ENCODE peak calls at places on chromosomes 2 and 18, in ten cellular contexts. One of them, this sample, is unnamed.

GRCh38 chr18:4016391-4017049 is 438.6 kb downstream of the DLGAP1 start:
- DNase-seq in astrocyte of the cerebellum: no peak
- DNase-seq in Peyer's patch: no peak
- DNase-seq in pancreas: no peak
- DNase-seq in CD8-positive, alpha-beta T cell: no peak
- DNase-seq in heart left ventricle: no peak
- DNase-seq in GM12865: peak; percentile 60
- DNase-seq in HFF-Myc: no peak
- DNase-seq in fibroblast of pulmonary artery: no peak
- DNase-seq in esophagus squamous epithelium: no peak
- DNase-seq in this sample: no peak

GRCh38 chr2:27320958-27321543 is 1.8 kb downstream of the MPV17 start:
- DNase-seq in astrocyte of the cerebellum: peak; percentile 98
- DNase-seq in Peyer's patch: peak; percentile 79
- DNase-seq in pancreas: peak; percentile 75
- DNase-seq in CD8-positive, alpha-beta T cell: no peak
- DNase-seq in heart left ventricle: peak; percentile 68
- DNase-seq in GM12865: no peak
- DNase-seq in HFF-Myc: peak; percentile 98
- DNase-seq in fibroblast of pulmonary artery: peak; percentile 99
- DNase-seq in esophagus squamous epithelium: no peak
- DNase-seq in this sample: peak; percentile 78

GRCh38 chr2:207937253-207937652 is 88.1 kb downstream of the PLEKHM3 start:
- DNase-seq in astrocyte of the cerebellum: no peak
- DNase-seq in Peyer's patch: no peak
- DNase-seq in pancreas: no peak
- DNase-seq in CD8-positive, alpha-beta T cell: no peak
- DNase-seq in heart left ventricle: no peak
- DNase-seq in GM12865: no peak
- DNase-seq in HFF-Myc: no peak
- DNase-seq in fibroblast of pulmonary artery: no peak
- DNase-seq in esophagus squamous epithelium: no peak
- DNase-seq in this sample: no peak

GRCh38 chr2:70551156-70551555 is 2.5 kb downstream of the TGFA start:
- DNase-seq in astrocyte of the cerebellum: no peak
- DNase-seq in Peyer's patch: no peak
- DNase-seq in pancreas: no peak
- DNase-seq in CD8-positive, alpha-beta T cell: no peak
- DNase-seq in heart left ventricle: no peak
- DNase-seq in GM12865: no peak
- DNase-seq in HFF-Myc: no peak
- DNase-seq in fibroblast of pulmonary artery: no peak
- DNase-seq in esophagus squamous epithelium: no peak
- DNase-seq in this sample: no peak

GRCh38 chr2:46150445-46150970 is 146.7 kb upstream of the EPAS1 start:
- DNase-seq in astrocyte of the cerebellum: no peak
- DNase-seq in Peyer's patch: no peak
- DNase-seq in pancreas: no peak
- DNase-seq in CD8-positive, alpha-beta T cell: no peak
- DNase-seq in heart left ventricle: no peak
- DNase-seq in GM12865: no peak
- DNase-seq in HFF-Myc: no peak
- DNase-seq in fibroblast of pulmonary artery: no peak
- DNase-seq in esophagus squamous epithelium: no peak
- DNase-seq in this sample: no peak

GRCh38 chr2:156366747-156367146 is 34.2 kb upstream of the NR4A2 start:
- DNase-seq in astrocyte of the cerebellum: no peak
- DNase-seq in Peyer's patch: no peak
- DNase-seq in pancreas: no peak
- DNase-seq in CD8-positive, alpha-beta T cell: no peak
- DNase-seq in heart left ventricle: no peak
- DNase-seq in GM12865: no peak
- DNase-seq in HFF-Myc: no peak
- DNase-seq in fibroblast of pulmonary artery: no peak
- DNase-seq in esophagus squamous epithelium: no peak
- DNase-seq in this sample: no peak

GRCh38 chr2:164456599-164456998 is 164.7 kb downstream of the GRB14 start:
- DNase-seq in astrocyte of the cerebellum: peak; percentile 22
- DNase-seq in Peyer's patch: no peak
- DNase-seq in pancreas: no peak
- DNase-seq in CD8-positive, alpha-beta T cell: no peak
- DNase-seq in heart left ventricle: no peak
- DNase-seq in GM12865: peak; percentile 3
- DNase-seq in HFF-Myc: no peak
- DNase-seq in fibroblast of pulmonary artery: peak; percentile 4
- DNase-seq in esophagus squamous epithelium: no peak
- DNase-seq in this sample: no peak

GRCh38 chr2:124112966-124113365 is 87.9 kb downstream of the CNTNAP5 start:
- DNase-seq in astrocyte of the cerebellum: no peak
- DNase-seq in Peyer's patch: no peak
- DNase-seq in pancreas: no peak
- DNase-seq in CD8-positive, alpha-beta T cell: no peak
- DNase-seq in heart left ventricle: no peak
- DNase-seq in GM12865: no peak
- DNase-seq in HFF-Myc: no peak
- DNase-seq in fibroblast of pulmonary artery: peak; percentile 87
- DNase-seq in esophagus squamous epithelium: no peak
- DNase-seq in this sample: peak; percentile 86

GRCh38 chr2:207230261-207231105 is 64.7 kb upstream of the KLF7 start:
- DNase-seq in astrocyte of the cerebellum: no peak
- DNase-seq in Peyer's patch: no peak
- DNase-seq in pancreas: no peak
- DNase-seq in CD8-positive, alpha-beta T cell: no peak
- DNase-seq in heart left ventricle: no peak
- DNase-seq in GM12865: peak; percentile 14
- DNase-seq in HFF-Myc: no peak
- DNase-seq in fibroblast of pulmonary artery: no peak
- DNase-seq in esophagus squamous epithelium: no peak
- DNase-seq in this sample: no peak

GRCh38 chr2:211599146-211599545 is 939.5 kb downstream of the ERBB4 start:
- DNase-seq in astrocyte of the cerebellum: no peak
- DNase-seq in Peyer's patch: no peak
- DNase-seq in pancreas: no peak
- DNase-seq in CD8-positive, alpha-beta T cell: no peak
- DNase-seq in heart left ventricle: no peak
- DNase-seq in GM12865: no peak
- DNase-seq in HFF-Myc: no peak
- DNase-seq in fibroblast of pulmonary artery: no peak
- DNase-seq in esophagus squamous epithelium: no peak
- DNase-seq in this sample: peak; percentile 10

GRCh38 chr18:12231986-12232385 is 22.2 kb upstream of the CIDEA start:
- DNase-seq in astrocyte of the cerebellum: no peak
- DNase-seq in Peyer's patch: no peak
- DNase-seq in pancreas: no peak
- DNase-seq in CD8-positive, alpha-beta T cell: no peak
- DNase-seq in heart left ventricle: no peak
- DNase-seq in GM12865: no peak
- DNase-seq in HFF-Myc: no peak
- DNase-seq in fibroblast of pulmonary artery: no peak
- DNase-seq in esophagus squamous epithelium: no peak
- DNase-seq in this sample: no peak

GRCh38 chr2:53513167-53513666 is 254.4 kb upstream of the CHAC2 start:
- DNase-seq in astrocyte of the cerebellum: no peak
- DNase-seq in Peyer's patch: no peak
- DNase-seq in pancreas: no peak
- DNase-seq in CD8-positive, alpha-beta T cell: no peak
- DNase-seq in heart left ventricle: no peak
- DNase-seq in GM12865: no peak
- DNase-seq in HFF-Myc: no peak
- DNase-seq in fibroblast of pulmonary artery: no peak
- DNase-seq in esophagus squamous epithelium: no peak
- DNase-seq in this sample: no peak

GRCh38 chr2:53516650-53517049 is 251.0 kb upstream of the CHAC2 start:
- DNase-seq in astrocyte of the cerebellum: no peak
- DNase-seq in Peyer's patch: no peak
- DNase-seq in pancreas: no peak
- DNase-seq in CD8-positive, alpha-beta T cell: no peak
- DNase-seq in heart left ventricle: no peak
- DNase-seq in GM12865: peak; percentile 2
- DNase-seq in HFF-Myc: no peak
- DNase-seq in fibroblast of pulmonary artery: no peak
- DNase-seq in esophagus squamous epithelium: no peak
- DNase-seq in this sample: no peak

GRCh38 chr2:53512071-53512841 is 255.3 kb upstream of the CHAC2 start:
- DNase-seq in astrocyte of the cerebellum: no peak
- DNase-seq in Peyer's patch: no peak
- DNase-seq in pancreas: no peak
- DNase-seq in CD8-positive, alpha-beta T cell: no peak
- DNase-seq in heart left ventricle: no peak
- DNase-seq in GM12865: no peak
- DNase-seq in HFF-Myc: no peak
- DNase-seq in fibroblast of pulmonary artery: peak; percentile 36
- DNase-seq in esophagus squamous epithelium: no peak
- DNase-seq in this sample: no peak

GRCh38 chr2:53511549-53511948 is 256.1 kb upstream of the CHAC2 start:
- DNase-seq in astrocyte of the cerebellum: no peak
- DNase-seq in Peyer's patch: no peak
- DNase-seq in pancreas: no peak
- DNase-seq in CD8-positive, alpha-beta T cell: no peak
- DNase-seq in heart left ventricle: no peak
- DNase-seq in GM12865: no peak
- DNase-seq in HFF-Myc: no peak
- DNase-seq in fibroblast of pulmonary artery: no peak
- DNase-seq in esophagus squamous epithelium: no peak
- DNase-seq in this sample: no peak

DNA sequence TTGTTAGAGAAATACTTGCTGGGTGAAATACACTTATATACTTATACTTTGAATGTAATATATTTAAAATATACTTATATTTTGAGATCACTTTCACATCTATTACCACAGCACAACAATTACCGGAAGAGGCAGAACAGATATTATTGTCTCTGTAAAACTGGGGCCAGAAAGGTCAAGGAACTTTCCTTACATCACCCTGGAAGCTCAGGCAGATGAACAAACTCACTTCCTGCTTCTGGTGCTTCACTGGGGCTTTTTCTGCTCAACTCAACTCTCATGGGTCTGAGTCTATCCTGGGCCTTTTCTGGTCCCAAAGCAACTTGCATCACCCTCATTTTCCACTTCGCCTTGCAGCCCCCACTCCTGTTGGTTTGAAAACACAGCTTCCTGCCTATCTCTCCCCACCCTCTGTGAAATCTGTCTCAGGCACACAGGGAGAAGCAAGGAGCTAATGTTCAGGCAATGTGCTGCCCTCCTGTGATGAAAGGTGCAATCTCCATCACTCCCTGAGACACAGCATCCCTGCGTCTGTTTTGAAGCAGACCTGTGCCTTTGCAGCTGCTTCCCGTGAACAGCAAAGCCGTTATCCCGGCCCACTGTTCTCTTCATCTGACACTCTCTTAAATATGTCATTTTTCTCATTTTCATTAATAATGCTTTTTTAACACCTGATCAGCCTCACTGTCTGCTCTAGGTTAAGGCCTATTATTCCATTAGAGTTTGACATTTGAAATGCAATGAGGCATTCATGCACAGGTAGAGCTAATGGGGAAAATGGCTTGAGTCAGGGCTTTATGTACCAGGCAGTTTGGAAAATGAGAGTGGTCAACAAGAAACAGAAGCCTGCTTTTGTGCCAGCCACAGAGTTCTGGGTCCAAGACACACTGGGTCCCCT is 251.9 kb upstream of the CHAC2 start:
- DNase-seq in astrocyte of the cerebellum: no peak
- DNase-seq in Peyer's patch: no peak
- DNase-seq in pancreas: no peak
- DNase-seq in CD8-positive, alpha-beta T cell: no peak
- DNase-seq in heart left ventricle: no peak
- DNase-seq in GM12865: peak; percentile 13
- DNase-seq in HFF-Myc: no peak
- DNase-seq in fibroblast of pulmonary artery: peak; percentile 76
- DNase-seq in esophagus squamous epithelium: no peak
- DNase-seq in this sample: no peak
- TF ChIP-seq CTCF in astrocyte of the cerebellum: peak; percentile 2
- TF ChIP-seq CTCF in Peyer's patch: no peak
- TF ChIP-seq CTCF in pancreas: no peak
- TF ChIP-seq CTCF in CD8-positive, alpha-beta T cell: no peak
- TF ChIP-seq CTCF in heart left ventricle: no peak
- TF ChIP-seq CTCF in GM12865: no peak
- TF ChIP-seq CTCF in HFF-Myc: no peak
- TF ChIP-seq CTCF in fibroblast of pulmonary artery: peak; percentile 19
- TF ChIP-seq CTCF in esophagus squamous epithelium: no peak
- TF ChIP-seq CTCF in this sample: peak; percentile 38

GRCh38 chr2:218392891-218393462 is 6.7 kb upstream of the CTDSP1 start:
- DNase-seq in astrocyte of the cerebellum: no peak
- DNase-seq in Peyer's patch: peak; percentile 46
- DNase-seq in pancreas: no peak
- DNase-seq in CD8-positive, alpha-beta T cell: no peak
- DNase-seq in heart left ventricle: no peak
- DNase-seq in GM12865: no peak
- DNase-seq in HFF-Myc: no peak
- DNase-seq in fibroblast of pulmonary artery: no peak
- DNase-seq in esophagus squamous epithelium: no peak
- DNase-seq in this sample: no peak
- H3K4me3 ChIP-seq in astrocyte of the cerebellum: no peak overlapping the region
- H3K4me3 ChIP-seq in Peyer's patch: no peak overlapping the region
- H3K4me3 ChIP-seq in pancreas: no peak overlapping the region
- H3K4me3 ChIP-seq in CD8-positive, alpha-beta T cell: no peak overlapping the region
- H3K4me3 ChIP-seq in heart left ventricle: no peak overlapping the region
- H3K4me3 ChIP-seq in GM12865: no peak overlapping the region
- H3K4me3 ChIP-seq in HFF-Myc: no peak overlapping the region
- H3K4me3 ChIP-seq in fibroblast of pulmonary artery: no peak overlapping the region
- H3K4me3 ChIP-seq in esophagus squamous epithelium: no peak overlapping the region
- H3K4me3 ChIP-seq in this sample: no peak overlapping the region

GRCh38 chr18:50111398-50111797 is 83.5 kb downstream of the MYO5B start:
- DNase-seq in astrocyte of the cerebellum: no peak
- DNase-seq in Peyer's patch: no peak
- DNase-seq in pancreas: no peak
- DNase-seq in CD8-positive, alpha-beta T cell: no peak
- DNase-seq in heart left ventricle: no peak
- DNase-seq in GM12865: no peak
- DNase-seq in HFF-Myc: no peak
- DNase-seq in fibroblast of pulmonary artery: no peak
- DNase-seq in esophagus squamous epithelium: no peak
- DNase-seq in this sample: no peak
- TF ChIP-seq CTCF in astrocyte of the cerebellum: no peak
- TF ChIP-seq CTCF in Peyer's patch: no peak
- TF ChIP-seq CTCF in pancreas: no peak
- TF ChIP-seq CTCF in CD8-positive, alpha-beta T cell: no peak
- TF ChIP-seq CTCF in heart left ventricle: no peak
- TF ChIP-seq CTCF in GM12865: peak; percentile 6
- TF ChIP-seq CTCF in HFF-Myc: no peak
- TF ChIP-seq CTCF in fibroblast of pulmonary artery: no peak
- TF ChIP-seq CTCF in esophagus squamous epithelium: no peak
- TF ChIP-seq CTCF in this sample: no peak

DNA sequence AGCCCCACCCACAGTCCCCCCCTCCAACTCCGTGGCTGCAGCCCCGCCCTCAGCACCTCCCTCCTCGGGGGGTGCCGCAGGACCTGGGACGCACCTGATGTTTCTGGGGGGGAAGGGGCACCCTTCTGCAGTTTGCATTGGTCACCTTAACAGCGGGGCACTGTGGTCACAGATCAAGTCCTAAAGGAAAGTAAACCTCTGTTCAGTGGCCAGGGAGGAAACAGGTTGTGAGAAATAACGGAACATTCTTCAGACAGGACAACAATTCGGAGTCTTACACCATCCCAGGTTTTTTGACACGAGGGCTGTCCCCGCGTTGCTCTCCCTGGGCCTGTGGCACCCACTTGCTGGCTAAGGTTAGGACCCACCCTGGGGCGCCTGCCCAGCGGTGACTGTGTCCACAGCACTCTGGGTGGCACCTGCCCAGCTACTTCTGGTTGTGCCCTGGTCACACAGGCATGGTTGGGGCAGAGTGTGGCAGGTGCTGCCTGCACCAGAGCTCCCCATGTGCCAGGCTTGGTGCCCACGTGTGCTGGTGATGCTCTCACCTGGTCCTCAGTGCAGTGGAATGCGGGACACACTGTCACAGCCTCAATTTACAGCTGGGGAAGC is 93.5 kb upstream of the OTOS start:
- DNase-seq in astrocyte of the cerebellum: no peak
- DNase-seq in Peyer's patch: peak; percentile 34
- DNase-seq in pancreas: peak; percentile 63
- DNase-seq in CD8-positive, alpha-beta T cell: no peak
- DNase-seq in heart left ventricle: peak; percentile 12
- DNase-seq in GM12865: no peak
- DNase-seq in HFF-Myc: no peak
- DNase-seq in fibroblast of pulmonary artery: no peak
- DNase-seq in esophagus squamous epithelium: no peak
- DNase-seq in this sample: no peak
- H3K4me3 ChIP-seq in astrocyte of the cerebellum: no peak overlapping the region
- H3K4me3 ChIP-seq in Peyer's patch: no peak overlapping the region
- H3K4me3 ChIP-seq in pancreas: peak overlapping the region; percentile 20
- H3K4me3 ChIP-seq in CD8-positive, alpha-beta T cell: no peak overlapping the region
- H3K4me3 ChIP-seq in heart left ventricle: no peak overlapping the region
- H3K4me3 ChIP-seq in GM12865: no peak overlapping the region
- H3K4me3 ChIP-seq in HFF-Myc: no peak overlapping the region
- H3K4me3 ChIP-seq in fibroblast of pulmonary artery: no peak overlapping the region
- H3K4me3 ChIP-seq in esophagus squamous epithelium: peak overlapping the region; percentile 11
- H3K4me3 ChIP-seq in this sample: no peak overlapping the region